ENCODE peak calls at places on chromosomes 12 and 14, in four cellular contexts. Q is ovary, L is mesothelial cell of epicardium, I is MCF 10A. T is an unnamed sample.

GRCh38 chr14:75711796-75712211 is 50.8 kb downstream of the TTLL5 start:
- DNase-seq in L (peak; percentile 28), Q (no peak), I (peak; percentile 94), T (no peak)

GRCh38 chr12:21169878-21170472 is 39.0 kb downstream of the SLCO1B1 start:
- DNase-seq in L (no peak), I (peak; percentile 60), Q (no peak), T (no peak)

GRCh38 chr14:21098134-21098891 is at the start of gene ZNF219:
- DNase-seq in Q (peak; percentile 82), L (peak; percentile 56), I (peak; percentile 67), T (no peak)

GRCh38 chr12:132052191-132052932 is 91.8 kb downstream of the DDX51 start:
- DNase-seq in I (no peak), L (no peak), Q (no peak), T (no peak)

GRCh38 chr14:101007004-101007614 is 103.6 kb upstream of the RTL1 start:
- DNase-seq in L (peak; percentile 12), Q (no peak), I (no peak), T (peak; percentile 75)

GRCh38 chr14:55698051-55698450 is 118.0 kb downstream of the KTN1 start:
- DNase-seq in Q (no peak), L (no peak), I (no peak), T (no peak)

GRCh38 chr14:89911018-89911919 is 43.3 kb downstream of the EFCAB11 start:
- DNase-seq in L (no peak), I (peak; percentile 23), Q (peak; percentile 25), T (no peak)

GRCh38 chr14:96108911-96109310 is 69.7 kb downstream of the C14orf132 start:
- DNase-seq in L (no peak), Q (no peak), I (no peak), T (no peak)

GRCh38 chr14:30005114-30005698 is 77.6 kb upstream of the PRKD1 start:
- DNase-seq in L (no peak), I (peak; percentile 68), Q (no peak), T (no peak)

GRCh38 chr12:108333898-108334699 is 5.0 kb downstream of the CMKLR1 start:
- DNase-seq in Q (no peak), L (no peak), I (peak; percentile 83), T (no peak)

GRCh38 chr12:123853401-123854070 is 91.4 kb downstream of the DNAH10 start:
- DNase-seq in L (no peak), I (no peak), Q (no peak), T (no peak)

GRCh38 chr12:5429741-5430557 is 2.0 kb upstream of the NTF3 start:
- DNase-seq in L (no peak), I (no peak), Q (peak; percentile 40), T (no peak)

GRCh38 chr14:74951443-74952194 is 3.8 kb downstream of the PGF start:
- DNase-seq in I (no peak), Q (no peak), L (no peak), T (no peak)

GRCh38 chr12:108884116-108885012 is 4.5 kb downstream of the DAO start:
- DNase-seq in L (no peak), Q (no peak), I (peak; percentile 47), T (no peak)

GRCh38 chr14:68864301-68864810 is 71.5 kb upstream of the ZFP36L1 start:
- DNase-seq in L (no peak), I (no peak), Q (no peak), T (no peak)

GRCh38 chr12:57215668-57216013 is 953 bp upstream of the NXPH4 start:
- DNase-seq in I (no peak), Q (no peak), L (no peak), T (no peak)

GRCh38 chr12:57216931-57217871 is 607 bp downstream of the NXPH4 start:
- DNase-seq in Q (no peak), L (no peak), I (no peak), T (no peak)

GRCh38 chr12:57214398-57214781 is 2.2 kb upstream of the NXPH4 start:
- DNase-seq in I (peak; percentile 66), L (no peak), Q (peak; percentile 70), T (peak; percentile 89)

GRCh38 chr12:57215065-57215464 is 1.5 kb upstream of the NXPH4 start:
- DNase-seq in L (no peak), I (no peak), Q (no peak), T (no peak)

GRCh38 chr12:57216014-57216891 is at the start of gene NXPH4:
- DNase-seq in Q (peak; percentile 58), I (no peak), L (no peak), T (no peak)
- TF ChIP-seq CTCF in Q (no peak), I (no peak), L (no peak), T (no peak)

GRCh38 chr14:103775506-103775905 is 59.9 kb downstream of the ZFYVE21 start:
- DNase-seq in L (no peak), Q (no peak), I (no peak), T (peak; percentile 38)

GRCh38 chr14:103772078-103772712 is 56.6 kb downstream of the ZFYVE21 start:
- DNase-seq in Q (no peak), L (no peak), I (no peak), T (no peak)

GRCh38 chr14:103770500-103770899 is 54.9 kb downstream of the ZFYVE21 start:
- DNase-seq in L (no peak), Q (no peak), I (no peak), T (no peak)

GRCh38 chr14:103767306-103767894 is 51.8 kb downstream of the ZFYVE21 start:
- DNase-seq in L (no peak), I (no peak), Q (no peak), T (no peak)

DNA sequence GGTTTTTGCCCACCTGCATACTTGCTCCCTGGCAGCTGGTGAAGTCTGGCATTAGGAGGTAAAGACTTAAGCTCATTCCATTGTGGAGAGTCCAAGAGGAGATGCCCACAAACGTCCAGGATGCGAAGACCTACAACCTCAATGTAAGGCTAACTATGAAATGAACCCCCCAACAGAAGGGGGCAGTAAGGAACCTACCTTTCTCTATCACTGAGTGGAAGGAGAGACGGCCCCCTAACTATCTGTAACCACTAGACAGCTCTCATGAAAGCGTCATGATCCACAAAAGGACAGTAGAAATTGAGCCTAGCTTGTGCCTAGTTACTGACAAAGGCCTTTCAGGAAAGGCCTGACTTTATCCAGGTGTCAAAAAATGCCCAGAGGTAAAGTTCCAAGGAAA is 55.3 kb downstream of the ZFYVE21 start:
- DNase-seq in I (no peak), L (no peak), Q (no peak), T (no peak)
- TF ChIP-seq CTCF in I (no peak), L (no peak), Q (no peak), T (no peak)

GRCh38 chr12:95940514-95940913 is 1.9 kb downstream of the CCDC38 start:
- DNase-seq in Q (no peak), L (no peak), I (no peak), T (no peak)
- TF ChIP-seq CTCF in Q (no peak), L (no peak), I (no peak), T (no peak)

DNA sequence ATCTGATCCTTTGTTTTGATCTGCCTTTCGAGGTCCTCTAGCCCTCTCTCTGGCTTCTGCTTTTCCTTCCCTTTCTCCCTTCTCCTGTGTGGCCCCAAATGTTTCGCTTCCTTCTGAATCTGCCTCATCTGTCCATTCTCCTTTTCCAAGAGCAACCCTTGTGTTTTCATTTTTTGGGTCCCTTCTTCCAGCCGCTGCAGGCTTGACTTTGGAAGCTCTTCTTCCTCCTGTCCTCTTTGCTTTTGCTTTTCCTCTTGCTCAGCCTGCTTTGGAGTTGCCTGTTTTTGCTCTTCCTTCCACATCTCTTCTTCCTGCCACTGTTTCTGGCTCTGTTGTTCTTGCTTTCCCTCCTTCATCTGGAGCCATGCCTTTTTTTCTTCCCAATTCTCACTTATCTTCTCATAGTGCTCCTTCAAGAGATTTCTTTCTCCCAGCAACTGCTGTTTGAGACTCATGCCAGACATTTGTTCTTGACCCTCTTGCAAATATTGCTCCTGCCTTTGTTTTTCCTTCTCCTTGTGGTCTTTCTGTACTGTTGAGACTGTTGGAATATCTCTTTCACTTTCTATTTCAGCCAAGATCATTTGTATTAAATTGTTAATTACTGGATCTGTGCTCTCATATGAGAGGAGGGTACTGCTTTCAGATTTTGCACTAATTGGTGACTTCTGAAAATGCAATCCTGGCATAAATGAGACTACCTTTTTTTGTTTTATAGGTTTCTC is 42.4 kb downstream of the FAM186A start:
- DNase-seq in I (no peak), Q (no peak), L (no peak), T (no peak)
- TF ChIP-seq CTCF in I (no peak), Q (no peak), L (no peak), T (no peak)

GRCh38 chr14:65774041-65774440 is 361.5 kb downstream of the FUT8 start:
- DNase-seq in I (no peak), L (no peak), Q (no peak), T (no peak)
- TF ChIP-seq CTCF in I (no peak), L (no peak), Q (no peak), T (no peak)

GRCh38 chr14:58367296-58367695 is 28.4 kb upstream of the TOMM20L start:
- DNase-seq in L (no peak), Q (no peak), I (no peak), T (no peak)

GRCh38 chr14:58362798-58363412 is 32.8 kb upstream of the TOMM20L start:
- DNase-seq in L (no peak), Q (no peak), I (peak; percentile 49), T (no peak)
- TF ChIP-seq CTCF in L (no peak), Q (no peak), I (peak; percentile 20), T (peak; percentile 56)

DNA sequence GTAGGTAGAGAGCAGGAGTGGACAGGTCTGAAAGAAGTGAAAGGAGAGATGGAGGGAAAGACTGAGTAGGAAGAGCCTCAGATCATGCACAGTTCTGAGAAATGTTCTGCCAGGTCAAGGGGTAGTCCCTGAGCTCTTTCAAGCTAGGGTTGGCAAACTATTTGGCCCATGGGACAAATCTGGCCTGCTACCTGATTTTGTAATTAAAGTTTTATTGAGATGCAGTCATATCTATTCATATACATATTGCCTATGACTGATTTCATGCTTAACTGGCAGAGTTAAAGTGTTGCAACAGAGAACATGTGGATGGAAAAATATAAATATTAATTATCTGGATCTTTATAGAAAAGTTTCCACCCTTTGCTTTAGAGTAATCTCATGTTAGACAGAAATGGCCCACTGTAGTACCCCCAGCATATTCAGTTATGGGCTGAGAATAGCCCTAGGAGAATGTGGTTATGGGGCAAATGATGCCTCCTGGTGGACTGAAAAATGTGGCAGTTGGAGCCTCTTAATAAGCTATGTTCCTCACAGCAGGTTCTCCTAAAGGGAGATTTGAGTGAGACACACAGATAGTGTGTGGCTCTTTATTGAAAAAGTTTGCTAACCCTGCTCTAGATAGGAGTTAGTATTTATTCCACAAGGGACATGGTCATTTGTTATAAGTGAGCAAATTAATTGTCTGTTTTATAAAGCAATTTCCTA is 476.9 kb downstream of the LRIG3 start:
- DNase-seq in Q (no peak), L (no peak), I (peak; percentile 58), T (no peak)
- TF ChIP-seq CTCF in Q (no peak), L (peak; percentile 29), I (peak; percentile 51), T (peak; percentile 44)

GRCh38 chr12:29426516-29426915 is 45.5 kb upstream of the ERGIC2 start:
- DNase-seq in I (no peak), Q (no peak), L (no peak), T (no peak)

GRCh38 chr12:29428630-29429029 is 47.7 kb upstream of the ERGIC2 start:
- DNase-seq in Q (no peak), L (no peak), I (peak; percentile 97), T (no peak)

GRCh38 chr12:29429999-29430698 is 49.2 kb upstream of the ERGIC2 start:
- DNase-seq in Q (peak; percentile 15), I (peak; percentile 65), L (no peak), T (no peak)

GRCh38 chr12:29425722-29426121 is 44.8 kb upstream of the ERGIC2 start:
- DNase-seq in Q (no peak), I (peak; percentile 70), L (no peak), T (no peak)

DNA sequence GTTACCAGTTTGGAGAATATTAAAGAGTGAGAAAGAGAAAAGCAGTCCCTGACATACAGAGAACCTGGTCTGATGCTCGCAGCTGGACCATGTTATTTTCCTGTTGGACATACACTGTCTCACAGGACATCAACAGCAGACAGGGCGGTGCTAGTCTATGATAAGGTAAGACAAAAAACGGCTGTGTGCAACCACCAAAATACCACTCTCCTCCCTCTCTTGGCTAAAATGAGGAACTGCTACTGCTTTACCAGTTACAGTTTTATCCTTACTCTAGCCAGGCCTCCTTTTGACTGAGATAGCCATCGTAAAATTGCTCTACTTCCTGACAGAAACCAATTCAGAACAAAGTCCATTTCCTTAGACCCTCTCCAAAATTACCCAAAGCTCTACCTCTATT is 47.0 kb upstream of the ERGIC2 start:
- DNase-seq in L (no peak), I (peak; percentile 9), Q (no peak), T (no peak)
- TF ChIP-seq CTCF in L (no peak), I (peak; percentile 11), Q (no peak), T (no peak)

T was measured in osteocyte.